ENCODE peak calls at places on chromosomes 1 and 21, in seven cellular contexts. Y, C, H, S, N, P and Z are unnamed samples.

GRCh38 chr1:86905875-86906274 is 8.1 kb downstream of the SELENOF start:
- DNase-seq in N (no peak), Y (no peak), C (no peak), P (no peak), S (no peak), H (no peak), Z (no peak)

GRCh38 chr1:202154766-202155477 is 5.5 kb downstream of the PTPN7 start:
- DNase-seq in H (peak), N (no peak), C (no peak), Y (no peak), P (peak), S (peak), Z (peak)

GRCh38 chr1:7462627-7463026 is 308.5 kb upstream of the VAMP3 start:
- DNase-seq in Y (no peak), N (no peak), H (no peak), P (no peak), S (no peak), C (no peak), Z (no peak)

GRCh38 chr1:183163311-183163710 is 22.8 kb upstream of the LAMC2 start:
- DNase-seq in S (no peak), H (peak), N (no peak), Y (peak), C (no peak), P (peak), Z (no peak)

GRCh38 chr1:155195201-155196102 is 12.2 kb downstream of the THBS3 start:
- DNase-seq in N (no peak), P (peak), S (no peak), H (no peak), C (peak), Y (no peak), Z (no peak)

GRCh38 chr1:89051300-89051943 is 13.6 kb downstream of the GBP1 start:
- DNase-seq in H (no peak), P (no peak), N (no peak), S (no peak), Y (no peak), C (no peak), Z (no peak)

GRCh38 chr1:84782311-84782771 is 92.1 kb upstream of the SSX2IP start:
- DNase-seq in H (peak), P (peak), Y (peak), N (no peak), C (peak), S (peak), Z (peak)

GRCh38 chr21:41924355-41924754 is 29.5 kb downstream of the C2CD2 start:
- DNase-seq in N (no peak), C (no peak), S (no peak), P (no peak), Y (no peak), H (no peak), Z (no peak)

GRCh38 chr1:13950637-13951036 is 250.6 kb downstream of the PRDM2 start:
- DNase-seq in C (no peak), S (peak), Y (no peak), N (no peak), P (no peak), H (no peak), Z (no peak)

GRCh38 chr21:16942703-16943102 is 570.1 kb upstream of the CXADR start:
- DNase-seq in C (no peak), S (peak), H (peak), N (no peak), P (peak), Y (no peak), Z (no peak)

GRCh38 chr1:184753608-184754478 is 815 bp downstream of the EDEM3 start:
- DNase-seq in N (peak), Y (peak), C (peak), H (peak), S (peak), P (peak), Z (peak)

GRCh38 chr1:186848509-186849130 is 19.9 kb downstream of the PLA2G4A start:
- DNase-seq in C (no peak), S (no peak), H (peak), N (no peak), Y (no peak), P (no peak), Z (no peak)
- H3K27ac ChIP-seq in C (no peak), S (no peak), H (no peak), N (no peak), Y (no peak), P (no peak), Z (peak)

GRCh38 chr1:160400284-160400645 is at the start of gene VANGL2:
- DNase-seq in Y (peak), S (peak), N (peak), C (peak), H (no peak), P (peak), Z (peak)
- H3K27ac ChIP-seq in Y (peak), S (peak), N (peak), C (no peak), H (no peak), P (no peak), Z (peak)

GRCh38 chr1:169900567-169900966 is 6.9 kb upstream of the SCYL3 start:
- DNase-seq in Y (no peak), N (no peak), S (no peak), H (no peak), C (no peak), P (no peak), Z (no peak)

GRCh38 chr1:169901119-169901518 is 7.4 kb upstream of the SCYL3 start:
- DNase-seq in S (no peak), P (no peak), C (no peak), H (no peak), Y (no peak), N (no peak), Z (no peak)

GRCh38 chr1:169899519-169900217 is 6.0 kb upstream of the SCYL3 start:
- DNase-seq in P (no peak), N (no peak), C (no peak), Y (no peak), S (no peak), H (no peak), Z (no peak)

GRCh38 chr1:169904834-169905233 is 11.1 kb upstream of the SCYL3 start:
- DNase-seq in Y (no peak), H (no peak), C (no peak), N (no peak), P (no peak), S (no peak), Z (no peak)

GRCh38 chr1:169902750-169903149 is 9.1 kb upstream of the SCYL3 start:
- DNase-seq in Y (no peak), P (no peak), C (no peak), H (no peak), N (no peak), S (no peak), Z (no peak)
- H3K27ac ChIP-seq in Y (no peak), P (no peak), C (no peak), H (no peak), N (no peak), S (no peak), Z (no peak)

GRCh38 chr1:161304927-161305871 is 4.6 kb downstream of the MPZ start:
- DNase-seq in C (no peak), H (no peak), P (no peak), S (no peak), N (no peak), Y (no peak), Z (no peak)
- H3K27ac ChIP-seq in C (no peak), H (no peak), P (no peak), S (no peak), N (peak), Y (peak), Z (peak)

DNA sequence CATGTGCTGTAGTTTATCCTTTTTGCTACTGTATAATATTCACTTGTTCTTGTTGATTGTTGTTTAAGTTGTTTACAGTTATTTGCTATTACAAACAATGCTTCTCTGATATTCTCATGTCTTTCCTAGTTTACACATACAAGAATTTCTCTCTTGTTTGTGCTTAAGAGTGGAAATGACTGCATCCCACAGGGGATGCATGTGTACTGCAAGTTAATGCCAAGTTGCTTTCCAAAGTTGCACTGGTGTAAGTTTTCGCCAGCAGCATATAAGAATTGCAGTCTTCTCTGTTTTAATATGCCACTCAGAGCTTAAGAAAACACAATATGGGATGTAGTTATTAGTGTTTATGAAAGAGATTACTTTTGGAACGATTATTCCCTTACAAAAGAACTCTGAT is 97.7 kb downstream of the NEK7 start:
- DNase-seq in S (no peak), C (no peak), P (peak), Y (no peak), H (peak), N (no peak), Z (no peak)
- H3K27ac ChIP-seq in S (no peak), C (peak), P (peak), Y (no peak), H (no peak), N (no peak), Z (no peak)

DNA sequence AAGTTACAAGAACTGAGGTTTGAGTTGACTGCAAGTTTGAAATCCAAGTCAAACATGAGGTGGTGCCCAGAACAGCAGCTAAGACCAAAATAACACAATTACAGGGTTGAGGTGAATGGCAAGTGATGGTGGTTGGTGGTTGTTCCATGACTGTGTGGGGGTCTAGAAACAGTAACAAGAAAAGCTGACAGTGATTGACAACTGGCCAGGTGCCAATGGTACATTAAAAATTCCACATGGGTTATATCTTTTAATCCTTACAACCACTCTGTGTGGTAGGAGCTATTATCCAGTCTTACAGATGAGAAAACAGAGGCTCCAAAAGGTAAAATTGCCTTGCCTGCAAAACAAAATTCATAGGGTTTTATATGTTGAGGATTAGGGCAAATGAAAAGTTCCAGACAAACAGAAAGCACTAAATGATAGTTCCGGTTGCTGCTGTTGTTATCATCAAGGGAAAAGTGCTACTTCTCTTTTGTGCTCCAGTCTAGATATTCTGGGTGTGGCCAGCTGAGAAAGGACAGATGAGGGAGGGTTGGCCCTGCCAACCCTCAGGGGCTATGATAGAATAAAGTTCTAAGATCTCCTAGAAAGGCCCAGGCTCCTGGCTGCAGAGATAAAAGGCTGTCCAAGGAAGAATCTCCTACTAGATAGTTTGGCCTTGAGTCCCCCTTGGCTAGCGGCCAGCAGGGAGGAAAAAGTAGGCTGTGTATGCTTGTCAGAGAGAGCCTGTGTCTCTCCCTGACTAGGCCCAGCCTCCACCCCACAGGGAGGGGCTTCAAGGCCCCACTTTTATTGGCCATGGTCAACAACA is 31.7 kb downstream of the RIMS3 start:
- DNase-seq in C (peak), N (no peak), S (no peak), Y (no peak), H (no peak), P (no peak), Z (no peak)
- H3K27ac ChIP-seq in C (no peak), N (no peak), S (no peak), Y (no peak), H (no peak), P (no peak), Z (no peak)

DNA sequence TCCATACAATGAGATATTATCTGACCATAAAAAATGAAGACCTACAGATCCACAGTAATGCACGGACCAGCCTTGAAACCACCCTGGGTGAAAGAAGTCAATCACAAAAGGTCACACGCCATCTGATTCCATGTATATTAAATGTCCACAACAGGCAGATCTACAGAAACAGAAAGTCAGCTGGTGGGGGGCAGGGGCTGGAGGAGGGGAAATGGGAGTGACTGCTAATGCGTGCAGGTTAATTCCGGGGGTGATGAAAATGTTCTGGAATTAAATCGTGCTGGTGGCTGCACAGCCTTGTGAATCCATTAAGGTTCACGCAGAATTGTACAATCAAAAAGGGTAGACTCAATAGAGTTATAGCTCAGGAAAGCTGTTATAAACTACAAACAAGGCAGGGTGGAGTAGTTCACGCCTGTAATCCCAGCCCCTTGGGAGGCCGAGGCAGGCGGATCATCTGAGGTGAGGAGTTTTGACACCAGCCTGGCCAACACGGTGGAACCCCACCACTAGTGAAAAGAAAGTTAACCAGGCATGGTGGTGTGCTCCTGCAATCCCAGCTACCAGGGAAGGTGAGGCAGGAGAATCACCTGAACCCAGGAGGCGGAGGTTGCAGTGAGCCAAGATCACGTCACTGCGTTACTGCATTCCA is 32.3 kb downstream of the ACOT7 start:
- DNase-seq in H (no peak), Y (no peak), N (no peak), P (no peak), S (no peak), C (peak), Z (no peak)
- H3K27ac ChIP-seq in H (no peak), Y (peak), N (no peak), P (no peak), S (no peak), C (no peak), Z (no peak)